ENCODE peak calls at places on chromosome 20, in ten cellular contexts. One of them, this sample, is unnamed.

GRCh38 chr20:52727740-52728456 is 244.3 kb upstream of the TSHZ2 start:
- DNase-seq in mesothelial cell of epicardium: no peak
- DNase-seq in endothelial cell: no peak
- DNase-seq in lower lobe of right lung: no peak
- DNase-seq in ovary: no peak
- DNase-seq in cardiac muscle cell: no peak
- DNase-seq in astrocyte of the spinal cord: no peak
- DNase-seq in GM12865: no peak
- DNase-seq in activated B cell treated with CpG ODN at 0.5 μM for 24 hours: no peak
- DNase-seq in lung: no peak
- DNase-seq in this sample: no peak

GRCh38 chr20:11350126-11351005 is 567.3 kb upstream of the BTBD3 start:
- DNase-seq in mesothelial cell of epicardium: no peak
- DNase-seq in endothelial cell: no peak
- DNase-seq in lower lobe of right lung: no peak
- DNase-seq in ovary: no peak
- DNase-seq in cardiac muscle cell: peak
- DNase-seq in astrocyte of the spinal cord: peak
- DNase-seq in GM12865: no peak
- DNase-seq in activated B cell treated with CpG ODN at 0.5 μM for 24 hours: no peak
- DNase-seq in lung: peak
- DNase-seq in this sample: no peak

GRCh38 chr20:54995021-54995420 is 519.6 kb downstream of the DOK5 start:
- DNase-seq in mesothelial cell of epicardium: no peak
- DNase-seq in endothelial cell: no peak
- DNase-seq in lower lobe of right lung: no peak
- DNase-seq in ovary: no peak
- DNase-seq in cardiac muscle cell: no peak
- DNase-seq in astrocyte of the spinal cord: no peak
- DNase-seq in GM12865: no peak
- DNase-seq in activated B cell treated with CpG ODN at 0.5 μM for 24 hours: no peak
- DNase-seq in lung: no peak
- DNase-seq in this sample: no peak

GRCh38 chr20:1001981-1002681 is at the start of gene RSPO4:
- DNase-seq in mesothelial cell of epicardium: no peak
- DNase-seq in endothelial cell: peak
- DNase-seq in lower lobe of right lung: no peak
- DNase-seq in ovary: no peak
- DNase-seq in cardiac muscle cell: no peak
- DNase-seq in astrocyte of the spinal cord: no peak
- DNase-seq in GM12865: no peak
- DNase-seq in activated B cell treated with CpG ODN at 0.5 μM for 24 hours: no peak
- DNase-seq in lung: no peak
- DNase-seq in this sample: peak

GRCh38 chr20:46350201-46350985 is 42.1 kb upstream of the CDH22 start:
- DNase-seq in mesothelial cell of epicardium: no peak
- DNase-seq in endothelial cell: no peak
- DNase-seq in lower lobe of right lung: no peak
- DNase-seq in ovary: no peak
- DNase-seq in cardiac muscle cell: peak
- DNase-seq in astrocyte of the spinal cord: peak
- DNase-seq in GM12865: peak
- DNase-seq in activated B cell treated with CpG ODN at 0.5 μM for 24 hours: no peak
- DNase-seq in lung: no peak
- DNase-seq in this sample: peak

GRCh38 chr20:15163632-15164031 is 826.2 kb upstream of the FLRT3 start:
- DNase-seq in mesothelial cell of epicardium: no peak
- DNase-seq in endothelial cell: no peak
- DNase-seq in lower lobe of right lung: no peak
- DNase-seq in ovary: no peak
- DNase-seq in cardiac muscle cell: no peak
- DNase-seq in astrocyte of the spinal cord: no peak
- DNase-seq in GM12865: no peak
- DNase-seq in activated B cell treated with CpG ODN at 0.5 μM for 24 hours: no peak
- DNase-seq in lung: no peak
- DNase-seq in this sample: no peak

GRCh38 chr20:18046535-18046934 is 11.2 kb downstream of the OVOL2 start:
- DNase-seq in mesothelial cell of epicardium: no peak
- DNase-seq in endothelial cell: no peak
- DNase-seq in lower lobe of right lung: no peak
- DNase-seq in ovary: no peak
- DNase-seq in cardiac muscle cell: no peak
- DNase-seq in astrocyte of the spinal cord: no peak
- DNase-seq in GM12865: no peak
- DNase-seq in activated B cell treated with CpG ODN at 0.5 μM for 24 hours: no peak
- DNase-seq in lung: no peak
- DNase-seq in this sample: no peak

GRCh38 chr20:1894471-1894950 is 696 bp upstream of the SIRPA start:
- DNase-seq in mesothelial cell of epicardium: peak
- DNase-seq in endothelial cell: peak
- DNase-seq in lower lobe of right lung: no peak
- DNase-seq in ovary: peak
- DNase-seq in cardiac muscle cell: peak
- DNase-seq in astrocyte of the spinal cord: peak
- DNase-seq in GM12865: peak
- DNase-seq in activated B cell treated with CpG ODN at 0.5 μM for 24 hours: peak
- DNase-seq in lung: no peak
- DNase-seq in this sample: peak

DNA sequence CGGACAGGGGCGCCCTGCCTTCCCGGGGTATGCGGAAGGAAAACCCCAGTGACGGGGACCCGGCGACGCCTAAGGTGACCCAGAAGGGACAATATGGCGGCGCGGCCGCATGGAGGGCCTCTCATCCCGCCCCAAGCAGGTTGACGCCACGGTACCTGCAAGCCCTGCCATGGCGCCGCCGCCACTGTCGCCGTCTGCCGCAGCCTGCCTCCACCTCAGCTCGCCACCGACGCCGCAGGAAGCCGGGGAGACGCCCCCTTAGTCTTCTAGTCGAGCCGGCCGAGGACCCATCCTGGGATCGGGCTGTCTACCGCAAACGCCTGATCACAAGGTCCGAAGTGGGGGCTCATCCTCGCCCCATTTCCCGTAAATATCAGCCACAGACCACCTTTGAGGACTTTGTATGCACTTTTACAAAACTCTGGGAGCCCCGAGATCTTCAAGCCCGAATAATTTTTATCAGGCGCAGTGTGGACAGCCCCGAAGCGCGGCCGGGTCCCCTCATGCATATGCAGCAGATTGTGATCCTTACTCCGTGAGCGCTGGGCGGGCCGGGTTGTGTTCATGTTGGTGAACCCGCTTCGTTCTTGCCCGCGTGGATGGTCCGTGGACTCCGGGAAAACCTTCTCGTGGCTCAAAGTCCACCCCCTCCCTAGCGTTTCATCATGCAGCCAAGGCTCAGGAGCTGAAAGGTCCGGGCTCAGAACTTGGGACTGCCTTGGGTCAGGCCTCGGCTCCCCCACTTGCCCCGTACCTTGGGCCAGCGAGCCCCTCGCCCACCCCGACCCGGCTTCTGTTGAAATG is at the start of gene BLCAP:
- DNase-seq in mesothelial cell of epicardium: peak
- DNase-seq in endothelial cell: peak
- DNase-seq in lower lobe of right lung: peak
- DNase-seq in ovary: peak
- DNase-seq in cardiac muscle cell: peak
- DNase-seq in astrocyte of the spinal cord: peak
- DNase-seq in GM12865: peak
- DNase-seq in activated B cell treated with CpG ODN at 0.5 μM for 24 hours: peak
- DNase-seq in lung: peak
- DNase-seq in this sample: peak
- TF ChIP-seq CTCF in mesothelial cell of epicardium: no peak
- TF ChIP-seq CTCF in endothelial cell: no peak
- TF ChIP-seq CTCF in lower lobe of right lung: no peak
- TF ChIP-seq CTCF in ovary: no peak
- TF ChIP-seq CTCF in cardiac muscle cell: no peak
- TF ChIP-seq CTCF in astrocyte of the spinal cord: no peak
- TF ChIP-seq CTCF in GM12865: no peak
- TF ChIP-seq CTCF in activated B cell treated with CpG ODN at 0.5 μM for 24 hours: no peak
- TF ChIP-seq CTCF in lung: no peak
- TF ChIP-seq CTCF in this sample: no peak

GRCh38 chr20:39547546-39548410 is 585.6 kb downstream of the DHX35 start:
- DNase-seq in mesothelial cell of epicardium: no peak
- DNase-seq in endothelial cell: no peak
- DNase-seq in lower lobe of right lung: no peak
- DNase-seq in ovary: no peak
- DNase-seq in cardiac muscle cell: no peak
- DNase-seq in astrocyte of the spinal cord: no peak
- DNase-seq in GM12865: no peak
- DNase-seq in activated B cell treated with CpG ODN at 0.5 μM for 24 hours: no peak
- DNase-seq in lung: no peak
- DNase-seq in this sample: no peak
- TF ChIP-seq CTCF in mesothelial cell of epicardium: no peak
- TF ChIP-seq CTCF in endothelial cell: peak
- TF ChIP-seq CTCF in lower lobe of right lung: no peak
- TF ChIP-seq CTCF in ovary: no peak
- TF ChIP-seq CTCF in cardiac muscle cell: no peak
- TF ChIP-seq CTCF in astrocyte of the spinal cord: no peak
- TF ChIP-seq CTCF in GM12865: no peak
- TF ChIP-seq CTCF in activated B cell treated with CpG ODN at 0.5 μM for 24 hours: no peak
- TF ChIP-seq CTCF in lung: no peak
- TF ChIP-seq CTCF in this sample: no peak

GRCh38 chr20:24917797-24918578 is 31.1 kb upstream of the CST7 start:
- DNase-seq in mesothelial cell of epicardium: peak
- DNase-seq in endothelial cell: peak
- DNase-seq in lower lobe of right lung: peak
- DNase-seq in ovary: peak
- DNase-seq in cardiac muscle cell: peak
- DNase-seq in astrocyte of the spinal cord: peak
- DNase-seq in GM12865: peak
- DNase-seq in activated B cell treated with CpG ODN at 0.5 μM for 24 hours: no peak
- DNase-seq in lung: peak
- DNase-seq in this sample: peak

GRCh38 chr20:24915892-24916291 is 33.2 kb upstream of the CST7 start:
- DNase-seq in mesothelial cell of epicardium: no peak
- DNase-seq in endothelial cell: no peak
- DNase-seq in lower lobe of right lung: no peak
- DNase-seq in ovary: no peak
- DNase-seq in cardiac muscle cell: no peak
- DNase-seq in astrocyte of the spinal cord: no peak
- DNase-seq in GM12865: no peak
- DNase-seq in activated B cell treated with CpG ODN at 0.5 μM for 24 hours: no peak
- DNase-seq in lung: peak
- DNase-seq in this sample: no peak

GRCh38 chr20:24917056-24917455 is 32.0 kb upstream of the CST7 start:
- DNase-seq in mesothelial cell of epicardium: no peak
- DNase-seq in endothelial cell: no peak
- DNase-seq in lower lobe of right lung: no peak
- DNase-seq in ovary: no peak
- DNase-seq in cardiac muscle cell: no peak
- DNase-seq in astrocyte of the spinal cord: no peak
- DNase-seq in GM12865: no peak
- DNase-seq in activated B cell treated with CpG ODN at 0.5 μM for 24 hours: no peak
- DNase-seq in lung: peak
- DNase-seq in this sample: no peak

GRCh38 chr20:24916412-24916811 is 32.7 kb upstream of the CST7 start:
- DNase-seq in mesothelial cell of epicardium: no peak
- DNase-seq in endothelial cell: no peak
- DNase-seq in lower lobe of right lung: no peak
- DNase-seq in ovary: no peak
- DNase-seq in cardiac muscle cell: no peak
- DNase-seq in astrocyte of the spinal cord: no peak
- DNase-seq in GM12865: no peak
- DNase-seq in activated B cell treated with CpG ODN at 0.5 μM for 24 hours: no peak
- DNase-seq in lung: peak
- DNase-seq in this sample: no peak

DNA sequence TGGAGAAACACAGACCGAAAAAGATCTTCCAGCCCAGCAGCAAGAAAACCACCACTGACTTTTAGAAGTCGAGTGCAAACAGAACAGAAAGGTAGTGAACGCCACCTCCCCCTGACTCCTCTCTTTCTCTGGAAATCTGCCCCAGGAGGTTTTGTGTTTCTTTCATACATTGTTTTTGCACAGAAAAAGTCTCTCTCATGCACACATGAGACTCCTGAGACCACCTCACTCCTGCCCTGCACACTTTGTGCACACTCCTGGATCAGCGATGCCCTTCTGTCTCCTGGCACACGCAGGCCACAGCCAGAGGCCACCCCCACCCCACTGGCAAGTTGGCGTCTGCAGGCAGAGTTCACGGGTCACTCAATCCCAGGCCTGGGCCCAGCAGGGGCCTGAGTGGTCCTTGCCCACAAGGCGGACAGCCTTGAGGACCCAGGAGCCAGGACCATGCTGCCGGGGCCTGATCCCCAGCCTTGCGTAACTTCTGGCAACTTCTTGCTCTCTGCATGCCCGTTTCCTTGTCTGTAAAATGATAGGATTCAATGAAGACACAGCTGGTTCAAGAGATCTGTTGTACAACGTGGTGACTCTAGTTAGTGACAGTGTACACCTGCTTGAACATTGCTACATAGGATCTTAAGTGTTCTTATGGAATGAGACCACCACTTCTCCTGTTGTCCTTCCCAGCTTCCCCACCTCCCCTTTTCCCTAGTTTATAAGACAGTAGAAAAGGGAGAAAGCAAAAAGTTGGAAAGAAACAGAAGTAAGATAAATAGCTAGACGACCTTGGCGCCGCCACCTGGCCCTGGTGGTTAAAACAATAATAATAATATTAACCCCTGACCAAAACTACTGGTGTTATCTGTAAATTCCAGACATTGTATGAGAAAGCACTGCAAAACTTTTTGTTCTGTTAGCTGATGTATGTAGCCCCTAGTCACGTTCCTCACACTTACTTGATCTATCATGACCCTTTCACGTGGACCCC is 30.2 kb upstream of the CST7 start:
- DNase-seq in mesothelial cell of epicardium: no peak
- DNase-seq in endothelial cell: no peak
- DNase-seq in lower lobe of right lung: no peak
- DNase-seq in ovary: no peak
- DNase-seq in cardiac muscle cell: no peak
- DNase-seq in astrocyte of the spinal cord: no peak
- DNase-seq in GM12865: no peak
- DNase-seq in activated B cell treated with CpG ODN at 0.5 μM for 24 hours: no peak
- DNase-seq in lung: peak
- DNase-seq in this sample: no peak
- TF ChIP-seq CTCF in mesothelial cell of epicardium: no peak
- TF ChIP-seq CTCF in endothelial cell: no peak
- TF ChIP-seq CTCF in lower lobe of right lung: no peak
- TF ChIP-seq CTCF in ovary: no peak
- TF ChIP-seq CTCF in cardiac muscle cell: no peak
- TF ChIP-seq CTCF in astrocyte of the spinal cord: no peak
- TF ChIP-seq CTCF in GM12865: no peak
- TF ChIP-seq CTCF in activated B cell treated with CpG ODN at 0.5 μM for 24 hours: no peak
- TF ChIP-seq CTCF in lung: no peak
- TF ChIP-seq CTCF in this sample: no peak

DNA sequence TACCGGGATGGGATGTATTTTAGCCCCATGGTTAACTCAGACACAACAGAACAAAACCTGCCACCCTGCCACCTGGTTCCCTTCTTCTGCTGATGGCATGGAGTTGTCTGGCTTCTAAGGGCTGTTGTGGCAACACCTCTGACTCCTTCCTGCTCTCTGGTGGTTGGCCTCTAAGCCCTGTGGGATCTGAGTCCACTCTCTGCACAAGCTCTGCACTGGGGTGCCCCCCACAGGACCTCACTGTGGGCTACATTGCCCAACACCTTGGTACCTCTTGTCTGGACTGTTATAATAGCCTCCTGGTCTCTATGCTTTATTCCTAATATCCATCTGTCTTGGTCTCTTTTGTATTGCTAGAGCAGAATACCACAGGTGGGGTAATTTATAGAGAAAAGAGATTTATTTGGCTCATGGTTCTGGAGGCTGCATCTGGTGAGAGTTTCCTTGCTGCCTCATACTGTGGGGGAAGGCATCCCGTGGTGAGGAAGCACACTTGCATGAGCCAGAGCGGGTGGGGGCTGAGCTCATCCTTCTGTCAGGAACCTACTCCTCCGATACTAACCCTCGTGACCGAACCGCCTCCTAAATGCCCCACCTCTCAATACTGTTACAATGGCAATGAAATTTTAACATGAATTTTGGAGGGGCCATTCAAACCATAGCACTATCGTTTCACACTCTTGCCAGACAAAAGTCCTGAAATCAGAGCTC is 127.1 kb downstream of the PAX1 start:
- DNase-seq in mesothelial cell of epicardium: no peak
- DNase-seq in endothelial cell: no peak
- DNase-seq in lower lobe of right lung: no peak
- DNase-seq in ovary: no peak
- DNase-seq in cardiac muscle cell: no peak
- DNase-seq in astrocyte of the spinal cord: no peak
- DNase-seq in GM12865: no peak
- DNase-seq in activated B cell treated with CpG ODN at 0.5 μM for 24 hours: no peak
- DNase-seq in lung: no peak
- DNase-seq in this sample: no peak
- TF ChIP-seq CTCF in mesothelial cell of epicardium: no peak
- TF ChIP-seq CTCF in endothelial cell: no peak
- TF ChIP-seq CTCF in lower lobe of right lung: no peak
- TF ChIP-seq CTCF in ovary: no peak
- TF ChIP-seq CTCF in cardiac muscle cell: no peak
- TF ChIP-seq CTCF in astrocyte of the spinal cord: no peak
- TF ChIP-seq CTCF in GM12865: no peak
- TF ChIP-seq CTCF in activated B cell treated with CpG ODN at 0.5 μM for 24 hours: no peak
- TF ChIP-seq CTCF in lung: no peak
- TF ChIP-seq CTCF in this sample: no peak